ENCODE peak calls at places on chromosomes 16 and 17, in seven cellular contexts. J, C, A, U, L, K and M are unnamed samples.
A peak's percentile ranks its signal among the peaks of the same experiment; 100 is the strongest.

GRCh38 chr16:87602005-87602790 is at the start of gene JPH3:
- DNase-seq in U (no peak), K (no peak), L (no peak), C (no peak), J (no peak), A (peak; percentile 84), M (no peak)

GRCh38 chr17:29344201-29344856 is 45.8 kb upstream of the TAOK1 start:
- DNase-seq in A (no peak), C (no peak), L (no peak), J (no peak), U (no peak), K (no peak), M (no peak)

GRCh38 chr16:69112285-69113129 is 7.1 kb downstream of the HAS3 start:
- DNase-seq in J (no peak), U (peak; percentile 85), C (peak; percentile 67), K (peak; percentile 29), A (peak; percentile 87), L (peak; percentile 75), M (no peak)

GRCh38 chr17:66661411-66661843 is 173.5 kb upstream of the CACNG5 start:
- DNase-seq in U (peak; percentile 47), J (no peak), K (peak; percentile 11), C (no peak), L (no peak), A (no peak), M (no peak)

GRCh38 chr16:86899156-86899555 is 320.8 kb downstream of the FOXL1 start:
- DNase-seq in J (no peak), C (no peak), L (no peak), A (no peak), K (no peak), U (no peak), M (no peak)

GRCh38 chr16:53773150-53773846 is 69.3 kb downstream of the FTO start:
- DNase-seq in C (no peak), A (peak; percentile 74), L (no peak), K (peak; percentile 83), U (peak; percentile 51), J (no peak), M (no peak)

GRCh38 chr17:81978901-81979298 is 1.5 kb downstream of the ASPSCR1 start:
- DNase-seq in J (no peak), L (no peak), C (no peak), A (no peak), K (no peak), U (no peak), M (no peak)

GRCh38 chr17:18315498-18316360 is 636 bp downstream of the SMCR8 start:
- DNase-seq in L (no peak), J (no peak), A (no peak), K (no peak), C (no peak), U (no peak), M (no peak)

GRCh38 chr17:50274945-50275221 is 617 bp downstream of the TMEM92 start:
- DNase-seq in J (no peak), L (peak; percentile 6), K (no peak), C (no peak), A (no peak), U (no peak), M (no peak)
- TF ChIP-seq CTCF in J (no peak), L (no peak), K (no peak), C (no peak), A (no peak), U (no peak), M (no peak)

GRCh38 chr17:1180958-1181768 is 1.4 kb upstream of the ABR start:
- DNase-seq in A (peak; percentile 75), J (no peak), C (no peak), L (no peak), U (no peak), K (no peak), M (no peak)

GRCh38 chr17:1181769-1182137 is 2.0 kb upstream of the ABR start:
- DNase-seq in J (no peak), K (no peak), L (no peak), A (no peak), U (no peak), C (no peak), M (no peak)

GRCh38 chr17:1179112-1179634 is 608 bp downstream of the ABR start:
- DNase-seq in U (no peak), L (no peak), C (no peak), K (no peak), J (peak; percentile 46), A (no peak), M (no peak)

GRCh38 chr17:1179635-1180433 is at the start of gene ABR:
- DNase-seq in J (peak; percentile 75), U (peak; percentile 54), L (peak; percentile 73), K (peak; percentile 24), A (peak; percentile 74), C (no peak), M (no peak)

DNA sequence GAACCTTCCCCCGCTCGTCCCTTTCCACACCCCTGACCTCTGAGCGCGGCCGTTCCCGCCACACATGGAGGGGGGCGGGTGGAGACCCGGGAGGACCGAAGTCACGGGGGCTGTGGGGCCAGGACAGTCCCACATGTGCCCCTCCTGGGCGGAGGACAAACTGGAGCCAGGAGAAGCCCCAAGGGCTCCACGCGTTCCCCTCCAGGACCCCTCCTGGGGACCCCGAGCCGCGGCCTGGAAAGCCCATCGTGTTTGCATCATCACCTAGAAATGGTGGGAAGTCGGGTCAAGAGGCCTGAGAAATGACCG is 607 bp upstream of the ABR start:
- DNase-seq in K (no peak), L (no peak), U (no peak), A (peak; percentile 35), J (no peak), C (no peak), M (no peak)
- H3K4me3 ChIP-seq in K (no peak overlapping the region), L (peak overlapping the region; percentile 78), U (peak overlapping the region; percentile 86), A (peak overlapping the region; percentile 67), J (peak overlapping the region; percentile 80), C (peak overlapping the region; percentile 36), M (no peak overlapping the region)

DNA sequence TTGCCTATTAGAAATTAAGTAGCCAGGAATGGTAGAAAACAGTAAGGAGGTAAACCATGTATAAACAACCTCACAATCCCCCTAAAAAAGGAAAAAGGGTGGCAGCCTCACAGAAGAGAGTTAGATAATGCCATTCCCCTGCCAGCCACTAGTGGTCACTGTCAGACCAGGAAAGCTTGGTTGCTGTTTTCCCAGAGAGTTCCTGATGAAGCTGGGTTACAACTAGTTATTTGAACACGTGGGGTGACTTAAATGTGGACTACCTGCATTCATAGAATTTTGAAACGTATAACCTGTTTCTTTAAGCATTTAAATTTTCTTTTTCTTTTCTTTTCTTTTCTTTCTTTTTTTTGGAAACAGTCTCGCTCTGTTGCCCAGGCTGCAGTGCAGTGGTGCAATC is 5.8 kb downstream of the GPRC5C start:
- DNase-seq in C (no peak), U (no peak), J (no peak), A (peak; percentile 65), K (no peak), L (no peak), M (no peak)
- TF ChIP-seq CTCF in C (peak; percentile 52), U (peak; percentile 50), J (peak; percentile 43), A (peak; percentile 96), K (peak; percentile 43), L (peak; percentile 73), M (peak; percentile 50)

GRCh38 chr16:85474808-85475207 is 138.3 kb upstream of the GSE1 start:
- DNase-seq in C (no peak), L (no peak), A (no peak), J (no peak), U (no peak), K (no peak), M (no peak)

GRCh38 chr16:85473326-85473725 is 139.8 kb upstream of the GSE1 start:
- DNase-seq in U (no peak), L (no peak), A (peak; percentile 43), J (no peak), K (no peak), C (no peak), M (no peak)

GRCh38 chr16:85472514-85472913 is 140.6 kb upstream of the GSE1 start:
- DNase-seq in C (no peak), L (no peak), A (no peak), J (no peak), K (no peak), U (no peak), M (no peak)

GRCh38 chr16:85475233-85475632 is 137.9 kb upstream of the GSE1 start:
- DNase-seq in J (peak; percentile 58), C (no peak), L (no peak), A (no peak), U (no peak), K (no peak), M (no peak)

GRCh38 chr16:85473909-85474640 is 139.0 kb upstream of the GSE1 start:
- DNase-seq in U (no peak), A (no peak), C (no peak), J (peak; percentile 52), L (no peak), K (peak; percentile 54), M (no peak)
- H3K4me3 ChIP-seq in U (no peak overlapping the region), A (no peak overlapping the region), C (no peak overlapping the region), J (no peak overlapping the region), L (no peak overlapping the region), K (no peak overlapping the region), M (no peak overlapping the region)